ENCODE peak calls at places on chromosomes 2 and 18, in five cellular contexts. W is astrocyte of the spinal cord, M is heart left ventricle, S is HL-60, L is AG09309. D is an unnamed sample.

GRCh38 chr18:74063023-74063422 is 84.6 kb downstream of the FBXO15 start:
- DNase-seq in W (no peak), M (no peak), S (peak), L (no peak), D (no peak)

GRCh38 chr2:17878222-17879136 is at the start of gene KCNS3:
- DNase-seq in W (peak), M (peak), S (no peak), L (no peak), D (peak)

GRCh38 chr2:193966590-193966989 is 1690.4 kb upstream of the SLC39A10 start:
- DNase-seq in W (peak), M (no peak), S (no peak), L (peak), D (peak)

GRCh38 chr2:236599059-236599458 is 29.4 kb downstream of the ACKR3 start:
- DNase-seq in W (no peak), M (no peak), S (no peak), L (no peak), D (no peak)

GRCh38 chr2:148653437-148653836 is 8.9 kb downstream of the EPC2 start:
- DNase-seq in W (no peak), M (no peak), S (no peak), L (no peak), D (no peak)

GRCh38 chr2:28977176-28977875 is 3.8 kb upstream of the TOGARAM2 start:
- DNase-seq in W (no peak), M (no peak), S (no peak), L (no peak), D (no peak)

GRCh38 chr2:232310189-232310588 is 68.4 kb upstream of the ALPP start:
- DNase-seq in W (no peak), M (no peak), S (no peak), L (no peak), D (no peak)

GRCh38 chr2:61350777-61351176 is 120.1 kb downstream of the USP34 start:
- DNase-seq in W (no peak), M (no peak), S (no peak), L (no peak), D (no peak)

GRCh38 chr2:106223347-106223746 is 29.2 kb upstream of the UXS1 start:
- DNase-seq in W (no peak), M (no peak), S (no peak), L (no peak), D (no peak)

GRCh38 chr18:48318481-48318880 is 90.7 kb downstream of the ZBTB7C start:
- DNase-seq in W (no peak), M (no peak), S (no peak), L (no peak), D (no peak)

GRCh38 chr18:48801728-48802542 is 148.8 kb downstream of the SMAD7 start:
- DNase-seq in W (no peak), M (peak), S (no peak), L (no peak), D (no peak)

GRCh38 chr2:102258386-102259074 is 52.8 kb upstream of the IL1RL1 start:
- DNase-seq in W (peak), M (no peak), S (peak), L (peak), D (peak)

GRCh38 chr2:37287966-37288365 is 36.7 kb downstream of the PRKD3 start:
- DNase-seq in W (no peak), M (no peak), S (no peak), L (no peak), D (peak)

GRCh38 chr2:239724194-239724849 is 300.8 kb downstream of the NDUFA10 start:
- DNase-seq in W (no peak), M (peak), S (no peak), L (no peak), D (no peak)

GRCh38 chr18:23626451-23627279 is 36.0 kb downstream of the ANKRD29 start:
- DNase-seq in W (peak), M (no peak), S (no peak), L (no peak), D (peak)

GRCh38 chr2:239368906-239369584 is 31.8 kb downstream of the HDAC4 start:
- DNase-seq in W (no peak), M (no peak), S (no peak), L (no peak), D (no peak)

GRCh38 chr2:240992572-240993291 is 5.7 kb upstream of the SNED1 start:
- DNase-seq in W (no peak), M (no peak), S (no peak), L (no peak), D (no peak)

GRCh38 chr2:155169317-155169716 is 470.8 kb downstream of the KCNJ3 start:
- DNase-seq in W (no peak), M (no peak), S (no peak), L (no peak), D (no peak)

GRCh38 chr18:64992654-64993053 is 758.2 kb upstream of the CDH7 start:
- DNase-seq in W (no peak), M (no peak), S (no peak), L (no peak), D (no peak)

GRCh38 chr18:61975526-61976326 is 82.9 kb upstream of the RNF152 start:
- DNase-seq in W (no peak), M (no peak), S (no peak), L (no peak), D (no peak)

GRCh38 chr18:63318882-63319382 is 637 bp downstream of the BCL2 start:
- DNase-seq in W (peak), M (no peak), S (no peak), L (no peak), D (no peak)

GRCh38 chr2:100281521-100282438 is 40.5 kb downstream of the LONRF2 start:
- DNase-seq in W (peak), M (no peak), S (no peak), L (no peak), D (peak)

GRCh38 chr2:123720760-123721159 is 304.3 kb upstream of the CNTNAP5 start:
- DNase-seq in W (no peak), M (no peak), S (no peak), L (no peak), D (no peak)

GRCh38 chr2:176085861-176086771 is 2.4 kb upstream of the EVX2 start:
- DNase-seq in W (no peak), M (no peak), S (no peak), L (no peak), D (no peak)

GRCh38 chr2:136019304-136019703 is 33.9 kb upstream of the DARS1 start:
- DNase-seq in W (no peak), M (no peak), S (peak), L (no peak), D (no peak)

GRCh38 chr2:1299053-1299452 is 114.2 kb upstream of the TPO start:
- DNase-seq in W (no peak), M (no peak), S (no peak), L (no peak), D (no peak)

GRCh38 chr2:176035013-176035691 is 33.1 kb upstream of the LNPK start:
- DNase-seq in W (no peak), M (no peak), S (no peak), L (no peak), D (no peak)

GRCh38 chr2:132430895-132431294 is 14.3 kb downstream of the GPR39 start:
- DNase-seq in W (peak), M (no peak), S (no peak), L (no peak), D (no peak)

DNA sequence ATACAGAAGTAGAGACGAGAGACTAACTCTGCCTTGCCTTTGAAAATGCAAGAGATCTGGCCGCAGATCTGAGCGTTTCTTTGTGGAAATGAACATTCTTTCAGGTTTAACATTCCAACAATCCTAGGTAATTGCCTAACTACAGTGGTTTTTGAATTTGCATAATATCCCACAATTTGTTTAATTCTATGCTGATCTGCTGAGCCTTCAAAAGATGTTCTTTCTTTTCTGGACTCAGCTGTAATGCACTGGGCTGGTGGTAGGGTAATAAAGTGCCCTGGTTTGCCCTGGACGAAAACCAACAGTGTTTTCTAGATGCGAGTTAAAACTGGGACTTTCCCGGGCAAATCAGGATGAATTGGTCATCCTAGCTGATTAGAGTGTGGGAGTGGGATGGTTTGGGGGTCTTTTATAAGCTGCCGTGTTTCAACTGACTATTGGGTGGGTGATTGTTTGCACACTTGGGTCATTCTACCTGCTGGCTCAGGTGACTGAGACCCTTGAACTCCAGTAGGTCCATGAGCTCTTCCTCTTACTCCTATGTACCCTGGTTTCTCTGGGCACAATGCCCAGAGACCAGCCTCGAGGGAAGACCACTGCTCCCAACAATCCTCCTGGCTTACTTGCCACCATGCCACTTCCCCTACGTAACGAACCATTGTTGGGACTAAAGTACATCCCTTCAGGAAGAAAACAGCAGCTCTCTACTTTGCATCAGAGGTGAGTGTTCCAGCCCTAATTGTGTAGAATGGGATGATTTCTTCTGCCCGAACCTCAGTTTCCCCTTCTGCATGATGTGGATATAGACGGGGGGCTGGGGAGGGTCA is 3.4 kb upstream of the PAX8 start:
- DNase-seq in W (peak), M (no peak), S (no peak), L (no peak), D (no peak)
- H3K4me3 ChIP-seq in W (no peak), M (no peak), S (no peak), L (no peak), D (no peak)

GRCh38 chr2:86069091-86069685 is 36.5 kb downstream of the POLR1A start:
- DNase-seq in W (no peak), M (peak), S (no peak), L (no peak), D (no peak)
- TF ChIP-seq CTCF in W (no peak), M (no peak), S (no peak), L (no peak), D (no peak)

GRCh38 chr2:234395801-234396478 is 100.9 kb downstream of the ARL4C start:
- DNase-seq in W (no peak), M (no peak), S (no peak), L (no peak), D (no peak)
- H3K4me3 ChIP-seq in W (no peak), M (no peak), S (no peak), L (no peak), D (no peak)

DNA sequence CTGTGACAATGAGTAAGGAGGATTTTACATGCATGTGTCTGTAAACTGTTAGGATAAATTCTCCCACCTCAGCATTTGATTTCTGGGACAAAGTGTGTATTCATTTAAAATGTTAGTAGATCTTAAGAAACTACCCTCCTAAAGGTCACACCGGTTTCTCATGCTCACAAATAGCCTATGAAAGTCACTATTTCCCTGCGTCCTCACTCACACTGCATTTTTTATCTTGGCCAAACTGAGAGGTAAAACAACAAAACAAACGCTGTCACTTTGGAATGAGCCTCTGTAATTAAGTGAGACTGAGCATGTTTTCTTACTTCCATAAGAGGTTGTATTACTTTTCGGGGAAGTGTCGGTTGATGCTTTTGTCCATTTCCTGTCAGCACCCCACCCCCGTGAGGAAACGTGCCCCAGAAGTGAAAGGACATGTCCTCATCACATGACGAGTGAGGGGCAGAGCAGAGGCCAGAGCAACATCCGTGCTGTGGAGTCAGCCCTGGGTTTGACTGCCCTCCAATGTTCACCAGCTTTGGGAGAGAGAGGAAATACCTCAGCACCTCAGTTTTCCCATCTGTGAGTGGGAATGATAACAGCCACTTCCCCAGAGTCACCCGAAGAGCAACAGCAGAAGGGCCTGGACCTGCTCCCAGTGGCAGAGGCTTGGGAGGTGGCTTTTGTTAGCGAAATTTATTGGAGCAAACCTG is 3.1 kb downstream of the GYPC start:
- DNase-seq in W (peak), M (peak), S (peak), L (no peak), D (peak)
- TF ChIP-seq CTCF in W (no peak), M (no peak), S (no peak), L (no peak), D (no peak)

DNA sequence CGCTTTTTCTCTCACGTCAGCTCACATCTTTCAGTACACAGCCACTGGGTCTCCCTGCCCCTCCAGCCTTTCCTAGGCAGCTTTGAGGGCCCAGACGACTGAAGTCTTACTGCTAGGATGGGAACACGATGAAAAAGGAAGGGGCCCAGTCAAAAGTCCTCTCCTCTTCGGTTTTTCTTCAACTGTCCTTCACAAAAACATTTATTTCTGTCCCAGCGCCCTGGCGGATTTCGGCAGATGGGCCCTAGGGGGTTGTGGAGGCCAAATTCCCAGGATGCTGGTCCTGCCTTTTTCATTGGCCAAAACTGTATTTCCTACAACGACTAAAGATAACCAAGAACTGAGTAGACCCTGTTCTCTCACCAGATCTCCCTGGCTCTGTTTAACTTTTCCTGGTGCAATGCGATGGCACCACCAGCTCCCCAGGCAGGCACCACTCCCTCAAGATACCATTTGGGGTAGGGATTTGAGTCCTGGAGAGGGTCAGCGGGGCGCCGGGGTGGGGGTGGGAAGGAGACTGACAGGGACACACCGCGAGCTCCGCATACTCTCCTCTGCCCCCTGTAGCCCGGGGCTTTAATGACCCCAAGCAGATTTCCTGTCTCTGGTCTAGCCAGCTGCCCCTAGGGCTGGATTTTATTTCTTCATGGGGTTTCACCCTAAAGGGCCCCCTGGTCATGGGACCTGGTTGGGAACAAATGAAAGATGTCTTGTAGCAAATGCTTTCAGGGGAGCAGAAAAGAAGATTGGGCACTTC is 7.4 kb downstream of the SIX2 start:
- DNase-seq in W (no peak), M (no peak), S (no peak), L (no peak), D (no peak)
- H3K4me3 ChIP-seq in W (peak), M (peak), S (no peak), L (peak), D (no peak)

GRCh38 chr2:224400174-224400810 is 1.6 kb downstream of the FAM124B start:
- DNase-seq in W (no peak), M (no peak), S (no peak), L (no peak), D (no peak)

GRCh38 chr2:224398289-224398688 is 3.6 kb downstream of the FAM124B start:
- DNase-seq in W (no peak), M (no peak), S (no peak), L (no peak), D (no peak)

GRCh38 chr2:224401641-224402342 is at the start of gene FAM124B:
- DNase-seq in W (peak), M (peak), S (no peak), L (no peak), D (peak)

GRCh38 chr2:224403657-224404056 is 1.8 kb upstream of the FAM124B start:
- DNase-seq in W (no peak), M (no peak), S (no peak), L (no peak), D (no peak)

GRCh38 chr2:224400886-224401632 is 848 bp downstream of the FAM124B start:
- DNase-seq in W (no peak), M (peak), S (no peak), L (no peak), D (no peak)
- TF ChIP-seq CTCF in W (no peak), M (no peak), S (no peak), L (no peak), D (no peak)

DNA sequence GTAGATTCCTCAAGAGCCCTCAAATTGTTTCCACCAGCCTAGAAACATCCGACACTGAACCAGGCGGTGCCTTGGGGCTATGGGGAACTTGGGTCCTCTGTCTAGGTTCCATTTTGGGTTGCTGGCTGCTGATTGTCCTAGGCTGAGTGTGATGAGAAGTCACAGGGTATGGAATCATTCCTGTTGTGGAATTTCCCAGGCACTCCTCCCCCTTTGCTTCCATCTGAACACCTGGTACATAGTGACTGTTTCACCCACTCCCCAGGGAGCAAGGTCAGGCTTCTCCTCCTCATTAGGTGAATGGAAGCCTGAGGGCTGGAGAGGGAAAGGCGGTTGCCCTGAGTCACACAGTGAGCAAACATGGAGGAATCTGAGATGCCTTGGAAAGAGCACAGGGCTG is 4.5 kb downstream of the KIF3C start:
- DNase-seq in W (peak), M (no peak), S (no peak), L (no peak), D (no peak)
- H3K4me3 ChIP-seq in W (no peak), M (no peak), S (no peak), L (no peak), D (no peak)

DNA sequence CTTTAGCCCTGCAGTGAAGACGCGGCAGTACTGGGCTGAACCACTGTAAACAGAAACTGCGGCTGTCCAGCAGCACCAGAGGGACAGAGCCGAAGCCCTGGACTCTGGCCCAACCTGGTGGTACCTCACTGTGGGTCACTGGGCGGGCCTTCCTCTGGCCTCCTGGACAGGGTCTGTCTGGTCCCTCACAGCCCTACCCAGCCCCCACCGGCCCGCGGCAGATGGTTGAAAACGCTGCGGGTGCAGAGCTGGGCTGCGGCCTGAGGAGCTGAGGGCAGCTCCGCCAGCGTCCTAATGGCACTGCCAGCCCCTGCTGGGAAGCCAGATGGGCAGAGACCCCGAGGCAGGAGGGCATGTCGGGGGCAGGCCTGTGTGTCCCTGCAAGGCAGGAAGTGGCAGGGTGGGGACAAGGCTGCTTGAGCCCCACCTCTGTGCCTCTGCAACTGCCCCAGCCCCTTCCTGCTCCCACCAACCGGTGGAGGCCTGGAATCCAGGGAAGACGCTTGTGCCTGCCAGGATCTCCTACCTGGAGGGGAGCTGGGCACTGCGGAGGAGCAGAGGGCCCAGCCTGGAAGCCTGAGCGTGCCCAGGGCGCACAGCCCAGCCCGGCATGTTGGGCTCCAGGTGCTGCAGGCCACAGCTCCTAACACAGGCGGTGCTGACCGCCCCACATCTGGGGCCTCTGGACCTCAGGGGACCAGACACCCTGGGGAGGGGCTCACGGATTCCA is 36.3 kb downstream of the HS6ST1 start:
- DNase-seq in W (no peak), M (peak), S (no peak), L (no peak), D (no peak)
- TF ChIP-seq CTCF in W (no peak), M (no peak), S (no peak), L (no peak), D (no peak)

DNA sequence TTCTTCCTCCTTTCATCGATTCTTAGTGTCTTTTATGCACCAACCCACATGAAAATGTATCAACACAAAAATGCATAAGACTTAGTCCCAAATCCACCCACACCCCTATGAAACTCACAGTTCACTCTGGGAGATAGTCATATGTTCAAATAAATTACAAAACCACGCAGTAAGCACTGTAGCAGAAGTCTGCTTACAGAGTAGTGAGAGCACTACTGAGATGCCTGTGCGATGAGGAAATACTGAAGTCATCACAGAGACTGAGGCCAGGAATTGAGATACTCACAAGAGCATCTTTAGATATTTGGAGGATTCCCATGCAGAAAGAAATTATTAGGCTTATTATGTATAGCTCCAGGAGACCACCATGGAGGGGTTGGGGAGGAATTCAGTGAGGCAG is 82.3 kb downstream of the ANTXR1 start:
- DNase-seq in W (peak), M (no peak), S (no peak), L (no peak), D (peak)
- H3K4me3 ChIP-seq in W (no peak), M (no peak), S (no peak), L (no peak), D (no peak)